ENCODE peak calls at places on chromosomes 11 and 22, in nine cellular contexts. S is cardiac fibroblast, O is tibial artery, C is foreskin fibroblast, Y is kidney, P is transverse colon, K is prostate gland, Q is H9, X is fibroblast of lung. A is an unnamed sample.

GRCh38 chr11:1290052-1291040 is 19.1 kb downstream of the TOLLIP start:
- DNase-seq in S (no peak), O (peak), C (no peak), Y (peak), P (no peak), K (no peak), Q (no peak), X (no peak), A (no peak)

GRCh38 chr11:86523738-86524602 is 148.4 kb downstream of the ME3 start:
- DNase-seq in S (peak), O (no peak), C (peak), Y (no peak), P (no peak), K (no peak), Q (no peak), X (peak), A (peak)

GRCh38 chr11:2101171-2101675 is 38.0 kb downstream of the IGF2 start:
- DNase-seq in S (no peak), O (no peak), C (no peak), Y (peak), P (no peak), K (no peak), Q (no peak), X (no peak), A (no peak)

GRCh38 chr11:46247090-46247489 is 30.4 kb upstream of the CREB3L1 start:
- DNase-seq in S (peak), O (no peak), C (peak), Y (no peak), P (no peak), K (no peak), Q (no peak), X (peak), A (no peak)

GRCh38 chr22:46149998-46150549 is at the start of gene PPARA:
- DNase-seq in S (peak), O (peak), C (peak), Y (peak), P (peak), K (peak), Q (peak), X (peak), A (peak)

GRCh38 chr11:61684870-61685610 is 4.8 kb downstream of the DAGLA start:
- DNase-seq in S (no peak), O (no peak), C (no peak), Y (peak), P (no peak), K (no peak), Q (no peak), X (no peak), A (no peak)

GRCh38 chr22:46890819-46891218 is 128.4 kb downstream of the TBC1D22A start:
- DNase-seq in S (no peak), O (no peak), C (no peak), Y (peak), P (no peak), K (no peak), Q (no peak), X (no peak), A (no peak)

GRCh38 chr11:64580387-64580786 is 10.6 kb upstream of the SLC22A12 start:
- DNase-seq in S (no peak), O (no peak), C (no peak), Y (peak), P (no peak), K (no peak), Q (no peak), X (no peak), A (no peak)

GRCh38 chr22:22516992-22517391 is 3.1 kb downstream of the ZNF280A start:
- DNase-seq in S (no peak), O (no peak), C (no peak), Y (no peak), P (no peak), K (no peak), Q (no peak), X (no peak), A (no peak)

GRCh38 chr22:41425704-41426365 is 20.8 kb downstream of the TOB2 start:
- DNase-seq in S (no peak), O (no peak), C (no peak), Y (no peak), P (no peak), K (no peak), Q (no peak), X (no peak), A (no peak)

GRCh38 chr22:39077513-39077840 is 402 bp downstream of the APOBEC3G start:
- DNase-seq in S (no peak), O (no peak), C (no peak), Y (no peak), P (no peak), K (no peak), Q (no peak), X (no peak), A (no peak)

GRCh38 chr11:32005786-32006406 is 85.0 kb upstream of the RCN1 start:
- DNase-seq in S (peak), O (no peak), C (peak), Y (peak), P (no peak), K (no peak), Q (no peak), X (no peak), A (peak)

GRCh38 chr11:93330446-93330984 is at the start of gene DEUP1:
- DNase-seq in S (no peak), O (peak), C (no peak), Y (peak), P (peak), K (peak), Q (peak), X (peak), A (no peak)

GRCh38 chr11:77672276-77672675 is 34.7 kb upstream of the CLNS1A start:
- DNase-seq in S (peak), O (no peak), C (peak), Y (no peak), P (peak), K (no peak), Q (no peak), X (peak), A (peak)

GRCh38 chr22:25987948-25988347 is 181.3 kb upstream of the SEZ6L start:
- DNase-seq in S (no peak), O (no peak), C (no peak), Y (no peak), P (no peak), K (no peak), Q (no peak), X (no peak), A (no peak)

GRCh38 chr22:20937031-20937793 is 20.0 kb downstream of the CRKL start:
- DNase-seq in S (no peak), O (no peak), C (no peak), Y (no peak), P (no peak), K (no peak), Q (no peak), X (no peak), A (no peak)

GRCh38 chr11:4699697-4700435 is 2.2 kb upstream of the OR51E2 start:
- DNase-seq in S (no peak), O (no peak), C (no peak), Y (no peak), P (no peak), K (no peak), Q (no peak), X (no peak), A (no peak)

GRCh38 chr11:115581871-115582639 is 77.8 kb upstream of the CADM1 start:
- DNase-seq in S (no peak), O (no peak), C (no peak), Y (no peak), P (peak), K (no peak), Q (peak), X (peak), A (no peak)

GRCh38 chr22:38974826-38975175 is 7.3 kb upstream of the APOBEC3B start:
- DNase-seq in S (no peak), O (no peak), C (no peak), Y (no peak), P (no peak), K (no peak), Q (no peak), X (no peak), A (no peak)

GRCh38 chr11:83865636-83866461 is 579.7 kb upstream of the CCDC90B start:
- DNase-seq in S (peak), O (no peak), C (no peak), Y (no peak), P (no peak), K (no peak), Q (no peak), X (peak), A (no peak)

GRCh38 chr22:47043835-47044721 is 281.6 kb downstream of the TBC1D22A start:
- DNase-seq in S (peak), O (peak), C (peak), Y (peak), P (peak), K (no peak), Q (peak), X (peak), A (no peak)

GRCh38 chr11:101390539-101390938 is 193.3 kb downstream of the TRPC6 start:
- DNase-seq in S (peak), O (no peak), C (peak), Y (no peak), P (no peak), K (no peak), Q (no peak), X (peak), A (no peak)

GRCh38 chr11:102420547-102420946 is 32.0 kb downstream of the TMEM123 start:
- DNase-seq in S (no peak), O (no peak), C (no peak), Y (peak), P (no peak), K (no peak), Q (no peak), X (no peak), A (no peak)

GRCh38 chr11:132551011-132551410 is 981.3 kb downstream of the OPCML start:
- DNase-seq in S (no peak), O (no peak), C (no peak), Y (no peak), P (no peak), K (no peak), Q (no peak), X (no peak), A (no peak)

GRCh38 chr22:30267382-30268302 is 991 bp upstream of the OSM start:
- DNase-seq in S (no peak), O (no peak), C (no peak), Y (peak), P (no peak), K (no peak), Q (no peak), X (no peak), A (no peak)

GRCh38 chr22:34502821-34503220 is 563.1 kb upstream of the ISX start:
- DNase-seq in S (no peak), O (no peak), C (no peak), Y (no peak), P (no peak), K (peak), Q (no peak), X (no peak), A (no peak)

GRCh38 chr22:45290410-45290936 is 5.7 kb downstream of the UPK3A start:
- DNase-seq in S (peak), O (no peak), C (peak), Y (no peak), P (peak), K (peak), Q (peak), X (peak), A (no peak)

GRCh38 chr11:77475206-77475605 is 1.3 kb upstream of the PAK1 start:
- DNase-seq in S (no peak), O (no peak), C (no peak), Y (no peak), P (no peak), K (no peak), Q (no peak), X (no peak), A (no peak)

GRCh38 chr11:14445542-14446530 is 53.8 kb downstream of the COPB1 start:
- DNase-seq in S (peak), O (no peak), C (no peak), Y (no peak), P (no peak), K (no peak), Q (no peak), X (peak), A (no peak)

GRCh38 chr11:134071306-134071705 is 2.4 kb downstream of the JAM3 start:
- DNase-seq in S (no peak), O (no peak), C (no peak), Y (no peak), P (no peak), K (no peak), Q (no peak), X (no peak), A (no peak)

GRCh38 chr11:24575392-24575791 is 78.5 kb downstream of the LUZP2 start:
- DNase-seq in S (peak), O (no peak), C (no peak), Y (no peak), P (no peak), K (no peak), Q (no peak), X (peak), A (no peak)

GRCh38 chr11:112797653-112798293 is 163.4 kb upstream of the NCAM1 start:
- DNase-seq in S (peak), O (peak), C (peak), Y (no peak), P (no peak), K (no peak), Q (peak), X (peak), A (no peak)

GRCh38 chr11:114298701-114299090 is 2.5 kb downstream of the NNMT start:
- DNase-seq in S (no peak), O (no peak), C (no peak), Y (no peak), P (no peak), K (no peak), Q (no peak), X (no peak), A (no peak)

GRCh38 chr22:30044369-30044768 is 35.9 kb upstream of the HORMAD2 start:
- DNase-seq in S (peak), O (no peak), C (peak), Y (no peak), P (peak), K (no peak), Q (no peak), X (peak), A (peak)

GRCh38 chr11:18463439-18463838 is 7.8 kb downstream of the LDHAL6A start:
- DNase-seq in S (no peak), O (no peak), C (no peak), Y (no peak), P (no peak), K (no peak), Q (no peak), X (no peak), A (no peak)

GRCh38 chr11:2701898-2702434 is 2.2 kb upstream of the KCNQ1OT1 start:
- DNase-seq in S (no peak), O (peak), C (no peak), Y (no peak), P (no peak), K (no peak), Q (no peak), X (no peak), A (no peak)

GRCh38 chr22:46086577-46087335 is 63.6 kb upstream of the PPARA start:
- DNase-seq in S (peak), O (peak), C (no peak), Y (peak), P (no peak), K (no peak), Q (no peak), X (no peak), A (no peak)

GRCh38 chr11:112831969-112832368 is 129.3 kb upstream of the NCAM1 start:
- DNase-seq in S (no peak), O (no peak), C (no peak), Y (no peak), P (no peak), K (no peak), Q (no peak), X (no peak), A (no peak)

GRCh38 chr22:43060213-43060612 is 29.0 kb downstream of the TTLL1 start:
- DNase-seq in S (peak), O (no peak), C (no peak), Y (no peak), P (peak), K (no peak), Q (peak), X (peak), A (no peak)

GRCh38 chr11:87322570-87322969 is 284.8 kb downstream of the TMEM135 start:
- DNase-seq in S (no peak), O (no peak), C (no peak), Y (no peak), P (no peak), K (no peak), Q (no peak), X (no peak), A (no peak)

GRCh38 chr11:65931773-65932557 is 12.7 kb downstream of the DRAP1 start:
- DNase-seq in S (peak), O (no peak), C (no peak), Y (peak), P (no peak), K (no peak), Q (no peak), X (no peak), A (no peak)

GRCh38 chr11:65928667-65929066 is 9.4 kb downstream of the DRAP1 start:
- DNase-seq in S (no peak), O (no peak), C (no peak), Y (no peak), P (no peak), K (no peak), Q (no peak), X (no peak), A (no peak)

GRCh38 chr11:65927904-65928397 is 8.7 kb downstream of the DRAP1 start:
- DNase-seq in S (no peak), O (no peak), C (no peak), Y (peak), P (peak), K (no peak), Q (no peak), X (peak), A (no peak)

GRCh38 chr11:65934014-65934413 is 11.3 kb upstream of the TSGA10IP start:
- DNase-seq in S (no peak), O (no peak), C (no peak), Y (no peak), P (no peak), K (no peak), Q (no peak), X (peak), A (no peak)

DNA sequence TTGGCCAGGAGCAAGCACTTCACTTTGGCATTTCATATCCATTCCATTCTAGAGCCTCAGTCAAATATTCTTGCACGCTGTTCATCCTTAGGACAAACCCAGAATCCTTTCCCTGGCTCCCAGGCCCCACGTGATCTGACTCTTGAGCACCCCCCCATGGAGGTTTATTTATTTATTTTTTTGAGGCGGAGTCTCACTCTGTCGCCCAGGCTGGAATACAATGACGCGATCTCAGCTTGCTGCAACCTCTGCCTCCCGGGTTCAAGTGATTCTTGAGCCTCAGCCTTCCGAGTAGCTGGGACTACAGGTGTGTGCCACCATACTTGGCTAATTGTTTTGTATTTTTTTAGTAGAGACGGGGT is 12.7 kb upstream of the TSGA10IP start:
- DNase-seq in S (peak), O (no peak), C (no peak), Y (no peak), P (no peak), K (no peak), Q (peak), X (peak), A (peak)
- TF ChIP-seq CTCF in S (no peak), O (no peak), C (no peak), Y (no peak), P (no peak), K (no peak), Q (peak), X (no peak), A (peak)

DNA sequence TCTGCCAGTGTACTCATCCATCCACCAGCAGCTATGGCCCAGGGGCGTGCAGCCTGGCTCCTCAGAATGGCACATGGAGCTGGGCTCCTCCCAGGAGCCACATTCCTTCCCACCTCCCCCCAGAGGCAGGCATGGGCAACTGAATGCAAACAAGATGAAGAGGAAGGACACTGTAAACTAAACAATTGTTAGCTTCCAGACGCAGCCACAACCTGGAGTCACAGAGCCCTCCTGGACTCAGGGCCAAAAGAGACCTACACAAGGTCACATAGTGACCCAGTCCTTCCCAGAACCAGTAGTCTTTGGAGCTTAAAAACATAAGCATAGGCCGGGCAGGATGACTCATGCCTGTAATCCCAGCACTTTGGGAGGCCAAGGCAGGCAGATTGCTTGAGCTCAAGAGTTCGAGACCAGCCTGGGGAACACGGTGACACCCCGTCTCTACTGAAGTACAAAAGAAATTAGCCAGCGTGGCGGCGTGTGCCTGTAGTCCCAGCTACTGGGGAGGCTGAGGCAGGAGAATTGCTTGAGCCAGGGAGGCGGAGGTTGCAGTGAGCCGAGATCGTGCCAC is 30.7 kb upstream of the CLDN5 start:
- DNase-seq in S (peak), O (no peak), C (no peak), Y (no peak), P (no peak), K (no peak), Q (peak), X (peak), A (peak)
- TF ChIP-seq CTCF in S (peak), O (no peak), C (peak), Y (no peak), P (no peak), K (no peak), Q (peak), X (no peak), A (peak)

GRCh38 chr11:118435233-118435892 is 929 bp upstream of the KMT2A start:
- DNase-seq in S (no peak), O (peak), C (peak), Y (peak), P (peak), K (peak), Q (peak), X (peak), A (no peak)

GRCh38 chr11:118427707-118428106 is 8.6 kb upstream of the KMT2A start:
- DNase-seq in S (no peak), O (no peak), C (no peak), Y (no peak), P (no peak), K (no peak), Q (no peak), X (no peak), A (no peak)

GRCh38 chr11:118434123-118434552 is 2.2 kb upstream of the KMT2A start:
- DNase-seq in S (peak), O (no peak), C (peak), Y (no peak), P (no peak), K (no peak), Q (no peak), X (peak), A (peak)

GRCh38 chr11:118434553-118435232 is 1.6 kb upstream of the KMT2A start:
- DNase-seq in S (no peak), O (peak), C (no peak), Y (peak), P (peak), K (peak), Q (peak), X (peak), A (no peak)

DNA sequence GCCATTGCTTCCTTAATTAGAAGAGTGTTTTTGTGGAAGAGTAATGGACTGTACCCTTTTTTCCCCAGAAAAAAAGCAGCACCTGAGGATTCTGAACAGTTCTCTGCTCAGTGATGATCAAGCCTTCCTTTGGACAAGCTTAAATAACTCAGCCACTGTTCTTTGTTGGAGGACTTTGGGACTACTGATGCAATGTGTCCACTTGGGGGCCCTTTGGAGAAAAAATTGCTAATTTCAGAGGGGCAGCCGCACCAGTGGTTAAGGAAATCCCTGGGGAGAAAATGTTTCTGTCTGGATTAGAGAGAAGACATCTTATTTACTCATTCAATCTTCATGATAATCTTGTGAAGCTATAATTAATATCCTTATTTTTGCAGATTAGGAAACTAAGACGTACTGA is 5.3 kb upstream of the KMT2A start:
- DNase-seq in S (no peak), O (no peak), C (no peak), Y (no peak), P (no peak), K (no peak), Q (no peak), X (no peak), A (no peak)
- TF ChIP-seq CTCF in S (peak), O (no peak), C (no peak), Y (no peak), P (no peak), K (no peak), Q (no peak), X (peak), A (peak)

DNA sequence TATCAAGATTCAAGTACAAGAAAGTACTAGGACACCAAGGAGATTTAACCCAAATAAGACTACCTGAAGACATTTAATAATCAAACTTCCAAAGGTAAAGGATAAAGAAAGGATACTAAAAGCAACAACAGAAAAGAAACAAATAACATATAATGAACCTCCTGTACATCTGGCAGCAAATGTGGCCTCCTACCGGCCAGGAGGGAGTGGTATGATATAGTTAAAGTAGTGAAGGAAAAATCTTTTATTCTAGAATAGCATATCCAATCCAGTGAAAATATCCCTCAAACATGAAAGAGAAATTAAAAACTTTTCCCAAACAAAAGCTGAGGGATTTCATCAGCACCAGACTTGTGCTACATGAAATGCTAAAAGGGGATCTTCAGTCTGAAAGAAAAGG is 104.7 kb upstream of the GUCY1A2 start:
- DNase-seq in S (no peak), O (no peak), C (no peak), Y (no peak), P (no peak), K (no peak), Q (no peak), X (no peak), A (no peak)
- TF ChIP-seq CTCF in S (no peak), O (no peak), C (peak), Y (no peak), P (no peak), K (no peak), Q (no peak), X (no peak), A (no peak)